ENCODE peak calls at places on chromosomes 2 and 18, in four cellular contexts. One of them, this sample, is unnamed.
A peak's percentile ranks its signal among the peaks of the same experiment; 100 is the strongest.

GRCh38 chr2:150517951-150518680 is 30.6 kb upstream of the RND3 start:
- DNase-seq in NCI-H1092 treated with DMSO at 0.1 percent for 48 hours: no peak
- DNase-seq in cardiac fibroblast: peak; percentile 84
- DNase-seq in GM20000: no peak
- DNase-seq in this sample: peak; percentile 78

GRCh38 chr2:173076557-173077345 is 1.1 kb downstream of the MAP3K20 start:
- DNase-seq in NCI-H1092 treated with DMSO at 0.1 percent for 48 hours: peak; percentile 24
- DNase-seq in cardiac fibroblast: peak; percentile 71
- DNase-seq in GM20000: peak; percentile 37
- DNase-seq in this sample: no peak

GRCh38 chr2:97645112-97645699 is 656 bp upstream of the COX5B start:
- DNase-seq in GM20000: peak; percentile 29
- DNase-seq in cardiac fibroblast: no peak
- DNase-seq in NCI-H1092 treated with DMSO at 0.1 percent for 48 hours: peak; percentile 28
- DNase-seq in this sample: no peak

GRCh38 chr2:28232267-28232666 is 160.4 kb upstream of the FOSL2 start:
- DNase-seq in NCI-H1092 treated with DMSO at 0.1 percent for 48 hours: no peak
- DNase-seq in cardiac fibroblast: peak; percentile 90
- DNase-seq in GM20000: no peak
- DNase-seq in this sample: no peak

GRCh38 chr18:46291149-46291548 is 187.0 kb downstream of the HAUS1 start:
- DNase-seq in GM20000: no peak
- DNase-seq in cardiac fibroblast: no peak
- DNase-seq in NCI-H1092 treated with DMSO at 0.1 percent for 48 hours: no peak
- DNase-seq in this sample: no peak

GRCh38 chr2:222743263-222743865 is 71.9 kb downstream of the MOGAT1 start:
- DNase-seq in cardiac fibroblast: peak; percentile 38
- DNase-seq in GM20000: no peak
- DNase-seq in NCI-H1092 treated with DMSO at 0.1 percent for 48 hours: no peak
- DNase-seq in this sample: no peak

GRCh38 chr2:160388464-160389263 is 104.9 kb downstream of the RBMS1 start:
- DNase-seq in NCI-H1092 treated with DMSO at 0.1 percent for 48 hours: no peak
- DNase-seq in GM20000: no peak
- DNase-seq in cardiac fibroblast: peak; percentile 60
- DNase-seq in this sample: no peak

GRCh38 chr2:110107092-110108079 is 8.2 kb downstream of the MALL start:
- DNase-seq in NCI-H1092 treated with DMSO at 0.1 percent for 48 hours: no peak
- DNase-seq in cardiac fibroblast: no peak
- DNase-seq in GM20000: no peak
- DNase-seq in this sample: no peak

GRCh38 chr18:74064510-74064909 is 83.1 kb downstream of the FBXO15 start:
- DNase-seq in GM20000: no peak
- DNase-seq in NCI-H1092 treated with DMSO at 0.1 percent for 48 hours: no peak
- DNase-seq in cardiac fibroblast: no peak
- DNase-seq in this sample: no peak

GRCh38 chr2:12504443-12504842 is 212.3 kb upstream of the TRIB2 start:
- DNase-seq in GM20000: no peak
- DNase-seq in NCI-H1092 treated with DMSO at 0.1 percent for 48 hours: no peak
- DNase-seq in cardiac fibroblast: peak; percentile 49
- DNase-seq in this sample: no peak

This sample was measured in stromal cell of bone marrow.